ENCODE peak calls at places on chromosome 3, in five cellular contexts. N is H9; W is CD8-positive, alpha-beta memory T cell; J is PC-3; H is spleen. R is an unnamed sample.

GRCh38 chr3:55147406-55147805 is 219.5 kb upstream of the LRTM1 start:
- DNase-seq in J (no peak), H (no peak), N (no peak), W (no peak), R (no peak)

GRCh38 chr3:23172059-23172458 is 31.1 kb upstream of the UBE2E2 start:
- DNase-seq in N (no peak), W (no peak), H (no peak), J (peak), R (peak)

GRCh38 chr3:184175506-184175905 is 851 bp downstream of the AP2M1 start:
- DNase-seq in W (no peak), J (no peak), N (no peak), H (peak), R (no peak)

GRCh38 chr3:58383476-58383875 is 50.2 kb downstream of the PDHB start:
- DNase-seq in J (peak), H (no peak), N (no peak), W (no peak), R (peak)

GRCh38 chr3:118102737-118103136 is 931.9 kb downstream of the IGSF11 start:
- DNase-seq in H (no peak), W (no peak), N (no peak), J (no peak), R (peak)

GRCh38 chr3:172334743-172335142 is 113.5 kb downstream of the GHSR start:
- DNase-seq in W (no peak), H (no peak), J (no peak), N (no peak), R (peak)

GRCh38 chr3:181134873-181135272 is 145.3 kb upstream of the DNAJC19 start:
- DNase-seq in N (no peak), H (no peak), J (no peak), W (no peak), R (no peak)

GRCh38 chr3:37174532-37175126 is at the start of gene LRRFIP2:
- DNase-seq in N (no peak), W (no peak), H (no peak), J (peak), R (peak)

GRCh38 chr3:28328188-28329151 is 20.1 kb upstream of the ZCWPW2 start:
- DNase-seq in J (peak), N (no peak), W (no peak), H (no peak), R (no peak)

GRCh38 chr3:66398228-66399025 is 102.4 kb downstream of the LRIG1 start:
- DNase-seq in J (no peak), H (peak), W (no peak), N (no peak), R (peak)

GRCh38 chr3:33173103-33173502 is 45.5 kb downstream of the SUSD5 start:
- DNase-seq in H (no peak), N (no peak), J (no peak), W (no peak), R (no peak)

GRCh38 chr3:22089284-22089683 is 338.3 kb upstream of the ZNF385D start:
- DNase-seq in H (no peak), J (peak), W (no peak), N (peak), R (peak)

GRCh38 chr3:149314807-149315578 is 18.4 kb downstream of the TM4SF18 start:
- DNase-seq in W (no peak), J (peak), N (no peak), H (no peak), R (peak)

GRCh38 chr3:144178607-144179006 is 207.0 kb downstream of the DIPK2A start:
- DNase-seq in W (no peak), N (no peak), H (no peak), J (no peak), R (no peak)

GRCh38 chr3:38143511-38143910 is 5.0 kb downstream of the MYD88 start:
- DNase-seq in J (no peak), N (no peak), W (no peak), H (no peak), R (no peak)

GRCh38 chr3:195015021-195015420 is 255.9 kb downstream of the XXYLT1 start:
- DNase-seq in H (no peak), N (no peak), W (no peak), J (no peak), R (peak)

GRCh38 chr3:128815318-128816064 is 63.9 kb upstream of the ACAD9 start:
- DNase-seq in N (no peak), J (no peak), H (no peak), W (no peak), R (no peak)

GRCh38 chr3:55305714-55306485 is 181.2 kb downstream of the WNT5A start:
- DNase-seq in W (no peak), J (no peak), N (no peak), H (no peak), R (no peak)

GRCh38 chr3:43268636-43269035 is 17.7 kb upstream of the SNRK start:
- DNase-seq in W (no peak), J (peak), H (no peak), N (no peak), R (peak)

GRCh38 chr3:196620228-196620627 is 19.3 kb upstream of the NRROS start:
- DNase-seq in J (no peak), N (no peak), H (peak), W (no peak), R (no peak)

GRCh38 chr3:56205406-56205805 is 262.9 kb downstream of the ERC2 start:
- DNase-seq in W (no peak), N (no peak), J (no peak), H (no peak), R (no peak)

GRCh38 chr3:186261638-186262037 is 100.4 kb downstream of the DGKG start:
- DNase-seq in J (peak), W (no peak), N (peak), H (no peak), R (no peak)

GRCh38 chr3:89380006-89380405 is 272.6 kb downstream of the EPHA3 start:
- DNase-seq in W (no peak), N (no peak), J (peak), H (no peak), R (peak)

GRCh38 chr3:58414538-58415197 is 19.0 kb downstream of the PDHB start:
- DNase-seq in N (no peak), J (peak), W (peak), H (no peak), R (peak)

GRCh38 chr3:141643391-141643790 is 94.7 kb upstream of the RNF7 start:
- DNase-seq in N (no peak), J (peak), W (no peak), H (no peak), R (no peak)

GRCh38 chr3:178950676-178951075 is 120.9 kb downstream of the ZMAT3 start:
- DNase-seq in H (no peak), N (no peak), W (no peak), J (peak), R (peak)

GRCh38 chr3:45664558-45664957 is 24.6 kb upstream of the SACM1L start:
- DNase-seq in H (peak), N (no peak), W (peak), J (no peak), R (no peak)

GRCh38 chr3:137852511-137852910 is 88.4 kb downstream of the SOX14 start:
- DNase-seq in N (no peak), J (no peak), H (no peak), W (no peak), R (no peak)

GRCh38 chr3:110933786-110934415 is 137.7 kb upstream of the NECTIN3 start:
- DNase-seq in H (no peak), W (no peak), J (peak), N (no peak), R (no peak)

GRCh38 chr3:193883551-193883950 is 252.4 kb upstream of the HES1 start:
- DNase-seq in J (peak), N (no peak), W (no peak), H (no peak), R (peak)

GRCh38 chr3:129082026-129082425 is 21.4 kb downstream of the GP9 start:
- DNase-seq in N (no peak), W (no peak), H (no peak), J (no peak), R (no peak)

GRCh38 chr3:128133273-128133883 is 9.8 kb upstream of the RUVBL1 start:
- DNase-seq in J (peak), H (no peak), N (peak), W (peak), R (peak)

GRCh38 chr3:98557324-98558010 is 25.7 kb downstream of the GPR15 start:
- DNase-seq in N (no peak), W (no peak), H (no peak), J (no peak), R (peak)

GRCh38 chr3:59563072-59563605 is 513.3 kb upstream of the CFAP20DC start:
- DNase-seq in W (no peak), J (peak), H (no peak), N (no peak), R (no peak)
- H3K27ac ChIP-seq in W (no peak), J (peak), H (no peak), N (no peak), R (no peak)

GRCh38 chr3:42080452-42080872 is 10.7 kb upstream of the TRAK1 start:
- DNase-seq in N (no peak), W (no peak), J (peak), H (peak), R (peak)
- H3K27ac ChIP-seq in N (no peak), W (no peak), J (peak), H (peak), R (peak)

DNA sequence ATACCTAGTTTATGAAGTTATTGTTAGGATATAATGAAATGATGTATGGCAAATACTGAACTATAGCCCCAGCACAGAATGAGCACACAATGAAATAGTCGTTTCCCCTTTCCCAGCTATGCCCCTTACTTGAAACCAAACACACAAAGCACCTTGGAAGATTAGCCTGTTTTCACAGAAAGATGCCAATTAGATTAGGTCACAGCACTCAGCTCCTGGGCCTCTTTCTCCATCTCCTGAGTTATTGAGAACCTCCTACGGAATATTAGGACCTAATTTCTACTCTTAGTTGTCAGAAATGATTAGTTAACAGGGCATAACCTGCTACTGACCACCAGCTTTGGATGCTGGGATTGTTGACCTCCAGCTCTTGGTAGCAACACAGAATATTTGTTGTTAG is 269.4 kb upstream of the ROPN1 start:
- DNase-seq in W (no peak), H (no peak), J (no peak), N (no peak), R (no peak)
- H3K27ac ChIP-seq in W (no peak), H (no peak), J (no peak), N (no peak), R (no peak)

DNA sequence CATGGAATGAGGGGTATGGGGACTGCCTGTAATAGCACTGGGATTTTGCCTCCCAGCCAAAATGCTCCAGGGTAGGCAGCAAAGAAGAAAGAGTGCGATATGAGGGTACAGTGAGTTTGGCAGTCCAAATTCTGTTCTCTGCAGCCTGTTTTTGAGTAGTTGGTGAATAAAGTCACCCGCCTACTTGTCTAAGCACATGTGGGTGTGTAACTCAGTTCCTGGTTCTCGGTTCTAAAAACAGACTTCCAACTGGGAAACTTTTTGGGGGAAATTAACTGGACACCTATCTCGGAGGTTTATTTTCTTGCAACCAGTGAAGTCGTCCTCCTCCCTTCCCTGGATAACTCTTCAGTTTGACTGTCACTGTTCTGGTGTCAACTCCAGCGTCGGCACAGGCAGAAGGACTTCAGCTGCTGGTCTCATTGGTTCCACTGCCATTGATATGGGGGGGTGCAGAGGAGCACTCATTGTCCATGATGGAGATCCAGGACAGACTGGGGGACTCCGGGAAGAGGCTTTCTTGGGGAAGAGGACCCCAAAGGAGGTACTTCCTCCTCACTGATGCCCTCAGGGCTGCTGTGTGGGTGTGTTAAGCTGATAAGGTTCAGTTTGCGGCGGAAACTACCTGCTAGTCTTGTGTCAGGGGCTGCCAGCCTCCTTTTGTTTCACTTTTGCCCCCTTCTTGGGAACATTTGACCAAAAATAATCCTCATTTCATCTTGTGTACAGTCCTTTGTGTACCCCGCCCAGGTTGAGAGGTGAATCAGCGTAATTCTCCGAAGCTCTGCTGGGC is 13.2 kb downstream of the GHRL start:
- DNase-seq in W (no peak), N (no peak), H (peak), J (no peak), R (no peak)
- H3K27ac ChIP-seq in W (no peak), N (no peak), H (no peak), J (no peak), R (no peak)

GRCh38 chr3:52053307-52054304 is 2.8 kb downstream of the DUSP7 start:
- DNase-seq in W (no peak), H (peak), J (peak), N (no peak), R (peak)

GRCh38 chr3:52052831-52053306 is 3.5 kb downstream of the DUSP7 start:
- DNase-seq in J (peak), N (peak), W (peak), H (peak), R (peak)

GRCh38 chr3:52049503-52049902 is 6.9 kb downstream of the DUSP7 start:
- DNase-seq in N (no peak), H (no peak), J (no peak), W (no peak), R (no peak)

GRCh38 chr3:52050571-52050970 is 5.8 kb downstream of the DUSP7 start:
- DNase-seq in J (no peak), H (no peak), W (no peak), N (no peak), R (no peak)

GRCh38 chr3:52051444-52051843 is 4.9 kb downstream of the DUSP7 start:
- DNase-seq in J (no peak), N (no peak), H (peak), W (no peak), R (no peak)
- H3K27ac ChIP-seq in J (no peak), N (no peak), H (peak), W (peak), R (peak)

GRCh38 chr3:71355862-71356261 is 227.7 kb downstream of the FOXP1 start:
- DNase-seq in H (no peak), N (no peak), J (no peak), W (no peak), R (no peak)
- H3K27ac ChIP-seq in H (no peak), N (no peak), J (no peak), W (no peak), R (no peak)

GRCh38 chr3:177300039-177300833 is 103.0 kb upstream of the TBL1XR1 start:
- DNase-seq in H (no peak), J (peak), W (no peak), N (no peak), R (no peak)

GRCh38 chr3:177299250-177299649 is 102.0 kb upstream of the TBL1XR1 start:
- DNase-seq in J (no peak), N (no peak), H (no peak), W (no peak), R (no peak)

GRCh38 chr3:177294221-177294620 is 96.9 kb upstream of the TBL1XR1 start:
- DNase-seq in J (peak), H (no peak), W (no peak), N (no peak), R (peak)

GRCh38 chr3:177290633-177291032 is 93.4 kb upstream of the TBL1XR1 start:
- DNase-seq in W (no peak), J (no peak), N (no peak), H (no peak), R (no peak)

GRCh38 chr3:177295116-177295515 is 97.8 kb upstream of the TBL1XR1 start:
- DNase-seq in J (peak), H (no peak), N (no peak), W (no peak), R (peak)
- H3K27ac ChIP-seq in J (peak), H (no peak), N (no peak), W (no peak), R (peak)